ENCODE peak calls at places on chromosomes 13 and 19, in five cellular contexts. One of them, this sample, is unnamed.

GRCh38 chr13:50678464-50679162 is 164.9 kb downstream of the DLEU7 start:
- DNase-seq in aorta: no peak
- DNase-seq in amygdala: no peak
- DNase-seq in activated CD4-positive, alpha-beta T cell treated with anti-CD3 and anti-CD28 coated beads, Interleukin-2, amount 50 U/mL, for 24 hours: no peak
- DNase-seq in mucosa of descending colon: no peak
- DNase-seq in this sample: no peak

GRCh38 chr13:102645701-102646100 is 48.9 kb downstream of the TPP2 start:
- DNase-seq in activated CD4-positive, alpha-beta T cell treated with anti-CD3 and anti-CD28 coated beads, Interleukin-2, amount 50 U/mL, for 24 hours: no peak
- DNase-seq in mucosa of descending colon: no peak
- DNase-seq in aorta: no peak
- DNase-seq in amygdala: no peak
- DNase-seq in this sample: no peak

GRCh38 chr19:18770663-18771327 is 20.3 kb downstream of the COMP start:
- DNase-seq in activated CD4-positive, alpha-beta T cell treated with anti-CD3 and anti-CD28 coated beads, Interleukin-2, amount 50 U/mL, for 24 hours: no peak
- DNase-seq in aorta: no peak
- DNase-seq in amygdala: no peak
- DNase-seq in mucosa of descending colon: no peak
- DNase-seq in this sample: no peak

GRCh38 chr19:52494518-52494917 is 33.0 kb upstream of the ZNF808 start:
- DNase-seq in activated CD4-positive, alpha-beta T cell treated with anti-CD3 and anti-CD28 coated beads, Interleukin-2, amount 50 U/mL, for 24 hours: no peak
- DNase-seq in aorta: no peak
- DNase-seq in mucosa of descending colon: no peak
- DNase-seq in amygdala: no peak
- DNase-seq in this sample: no peak

GRCh38 chr19:19630062-19630414 is 2.0 kb upstream of the LPAR2 start:
- DNase-seq in mucosa of descending colon: no peak
- DNase-seq in activated CD4-positive, alpha-beta T cell treated with anti-CD3 and anti-CD28 coated beads, Interleukin-2, amount 50 U/mL, for 24 hours: no peak
- DNase-seq in amygdala: no peak
- DNase-seq in aorta: no peak
- DNase-seq in this sample: no peak

GRCh38 chr13:103282571-103283450 is 216.6 kb upstream of the SLC10A2 start:
- DNase-seq in amygdala: no peak
- DNase-seq in activated CD4-positive, alpha-beta T cell treated with anti-CD3 and anti-CD28 coated beads, Interleukin-2, amount 50 U/mL, for 24 hours: no peak
- DNase-seq in aorta: no peak
- DNase-seq in mucosa of descending colon: no peak
- DNase-seq in this sample: no peak

GRCh38 chr19:3868770-3869456 is at the start of gene ZFR2:
- DNase-seq in activated CD4-positive, alpha-beta T cell treated with anti-CD3 and anti-CD28 coated beads, Interleukin-2, amount 50 U/mL, for 24 hours: no peak
- DNase-seq in mucosa of descending colon: no peak
- DNase-seq in amygdala: peak; percentile 36
- DNase-seq in aorta: no peak
- DNase-seq in this sample: no peak

GRCh38 chr19:33609353-33609752 is 12.4 kb upstream of the CHST8 start:
- DNase-seq in aorta: no peak
- DNase-seq in mucosa of descending colon: no peak
- DNase-seq in amygdala: no peak
- DNase-seq in activated CD4-positive, alpha-beta T cell treated with anti-CD3 and anti-CD28 coated beads, Interleukin-2, amount 50 U/mL, for 24 hours: no peak
- DNase-seq in this sample: no peak

GRCh38 chr19:46787331-46788100 is 878 bp downstream of the SLC1A5 start:
- DNase-seq in aorta: peak; percentile 72
- DNase-seq in mucosa of descending colon: peak; percentile 66
- DNase-seq in activated CD4-positive, alpha-beta T cell treated with anti-CD3 and anti-CD28 coated beads, Interleukin-2, amount 50 U/mL, for 24 hours: no peak
- DNase-seq in amygdala: no peak
- DNase-seq in this sample: no peak

GRCh38 chr19:48826606-48827020 is 9.7 kb downstream of the HSD17B14 start:
- DNase-seq in amygdala: no peak
- DNase-seq in activated CD4-positive, alpha-beta T cell treated with anti-CD3 and anti-CD28 coated beads, Interleukin-2, amount 50 U/mL, for 24 hours: no peak
- DNase-seq in aorta: no peak
- DNase-seq in mucosa of descending colon: peak; percentile 48
- DNase-seq in this sample: no peak

GRCh38 chr19:38168632-38169031 is 55.4 kb downstream of the DPF1 start:
- DNase-seq in amygdala: no peak
- DNase-seq in mucosa of descending colon: no peak
- DNase-seq in activated CD4-positive, alpha-beta T cell treated with anti-CD3 and anti-CD28 coated beads, Interleukin-2, amount 50 U/mL, for 24 hours: no peak
- DNase-seq in aorta: no peak
- DNase-seq in this sample: no peak

GRCh38 chr19:34573226-34573864 is 91.8 kb downstream of the WTIP start:
- DNase-seq in activated CD4-positive, alpha-beta T cell treated with anti-CD3 and anti-CD28 coated beads, Interleukin-2, amount 50 U/mL, for 24 hours: no peak
- DNase-seq in amygdala: no peak
- DNase-seq in aorta: no peak
- DNase-seq in mucosa of descending colon: no peak
- DNase-seq in this sample: no peak

GRCh38 chr19:19356901-19357566 is 36.4 kb downstream of the MAU2 start:
- DNase-seq in activated CD4-positive, alpha-beta T cell treated with anti-CD3 and anti-CD28 coated beads, Interleukin-2, amount 50 U/mL, for 24 hours: no peak
- DNase-seq in aorta: no peak
- DNase-seq in mucosa of descending colon: no peak
- DNase-seq in amygdala: no peak
- DNase-seq in this sample: no peak

GRCh38 chr19:10291554-10292205 is 1.9 kb downstream of the ICAM5 start:
- DNase-seq in mucosa of descending colon: no peak
- DNase-seq in amygdala: no peak
- DNase-seq in activated CD4-positive, alpha-beta T cell treated with anti-CD3 and anti-CD28 coated beads, Interleukin-2, amount 50 U/mL, for 24 hours: no peak
- DNase-seq in aorta: no peak
- DNase-seq in this sample: no peak

GRCh38 chr19:19027228-19027627 is 6.1 kb downstream of the SUGP2 start:
- DNase-seq in amygdala: no peak
- DNase-seq in mucosa of descending colon: no peak
- DNase-seq in activated CD4-positive, alpha-beta T cell treated with anti-CD3 and anti-CD28 coated beads, Interleukin-2, amount 50 U/mL, for 24 hours: no peak
- DNase-seq in aorta: no peak
- DNase-seq in this sample: no peak

GRCh38 chr13:75415720-75416119 is 66.2 kb downstream of the TBC1D4 start:
- DNase-seq in aorta: no peak
- DNase-seq in mucosa of descending colon: no peak
- DNase-seq in activated CD4-positive, alpha-beta T cell treated with anti-CD3 and anti-CD28 coated beads, Interleukin-2, amount 50 U/mL, for 24 hours: no peak
- DNase-seq in amygdala: no peak
- DNase-seq in this sample: no peak

GRCh38 chr13:30713133-30713532 is 22.2 kb upstream of the ALOX5AP start:
- DNase-seq in aorta: peak; percentile 62
- DNase-seq in activated CD4-positive, alpha-beta T cell treated with anti-CD3 and anti-CD28 coated beads, Interleukin-2, amount 50 U/mL, for 24 hours: no peak
- DNase-seq in mucosa of descending colon: no peak
- DNase-seq in amygdala: no peak
- DNase-seq in this sample: no peak

GRCh38 chr19:18439025-18439909 is 1.3 kb upstream of the ISYNA1 start:
- DNase-seq in aorta: no peak
- DNase-seq in activated CD4-positive, alpha-beta T cell treated with anti-CD3 and anti-CD28 coated beads, Interleukin-2, amount 50 U/mL, for 24 hours: no peak
- DNase-seq in mucosa of descending colon: no peak
- DNase-seq in amygdala: no peak
- DNase-seq in this sample: no peak

GRCh38 chr19:55262359-55262758 is 3.5 kb upstream of the PPP6R1 start:
- DNase-seq in aorta: no peak
- DNase-seq in activated CD4-positive, alpha-beta T cell treated with anti-CD3 and anti-CD28 coated beads, Interleukin-2, amount 50 U/mL, for 24 hours: no peak
- DNase-seq in amygdala: no peak
- DNase-seq in mucosa of descending colon: no peak
- DNase-seq in this sample: no peak

GRCh38 chr19:17216058-17216670 is 1.0 kb downstream of the USE1 start:
- DNase-seq in aorta: peak; percentile 47
- DNase-seq in amygdala: peak; percentile 13
- DNase-seq in mucosa of descending colon: peak; percentile 31
- DNase-seq in activated CD4-positive, alpha-beta T cell treated with anti-CD3 and anti-CD28 coated beads, Interleukin-2, amount 50 U/mL, for 24 hours: no peak
- DNase-seq in this sample: no peak

GRCh38 chr13:100394005-100394695 is 194.4 kb downstream of the GGACT start:
- DNase-seq in aorta: no peak
- DNase-seq in activated CD4-positive, alpha-beta T cell treated with anti-CD3 and anti-CD28 coated beads, Interleukin-2, amount 50 U/mL, for 24 hours: no peak
- DNase-seq in amygdala: no peak
- DNase-seq in mucosa of descending colon: no peak
- DNase-seq in this sample: no peak

GRCh38 chr13:27006519-27007161 is 165.0 kb downstream of the USP12 start:
- DNase-seq in mucosa of descending colon: peak; percentile 66
- DNase-seq in aorta: no peak
- DNase-seq in activated CD4-positive, alpha-beta T cell treated with anti-CD3 and anti-CD28 coated beads, Interleukin-2, amount 50 U/mL, for 24 hours: no peak
- DNase-seq in amygdala: peak; percentile 57
- DNase-seq in this sample: peak; percentile 28

GRCh38 chr19:4052114-4052992 is 14.3 kb downstream of the ZBTB7A start:
- DNase-seq in mucosa of descending colon: peak; percentile 91
- DNase-seq in activated CD4-positive, alpha-beta T cell treated with anti-CD3 and anti-CD28 coated beads, Interleukin-2, amount 50 U/mL, for 24 hours: no peak
- DNase-seq in amygdala: peak; percentile 70
- DNase-seq in aorta: peak; percentile 61
- DNase-seq in this sample: no peak

GRCh38 chr13:75705395-75705794 is 69.3 kb downstream of the LMO7 start:
- DNase-seq in aorta: no peak
- DNase-seq in mucosa of descending colon: no peak
- DNase-seq in activated CD4-positive, alpha-beta T cell treated with anti-CD3 and anti-CD28 coated beads, Interleukin-2, amount 50 U/mL, for 24 hours: no peak
- DNase-seq in amygdala: no peak
- DNase-seq in this sample: no peak

GRCh38 chr13:33381906-33382305 is 96.4 kb upstream of the STARD13 start:
- DNase-seq in activated CD4-positive, alpha-beta T cell treated with anti-CD3 and anti-CD28 coated beads, Interleukin-2, amount 50 U/mL, for 24 hours: no peak
- DNase-seq in aorta: no peak
- DNase-seq in amygdala: no peak
- DNase-seq in mucosa of descending colon: no peak
- DNase-seq in this sample: no peak

GRCh38 chr13:46609052-46609451 is 56.1 kb downstream of the LRCH1 start:
- DNase-seq in aorta: no peak
- DNase-seq in mucosa of descending colon: no peak
- DNase-seq in activated CD4-positive, alpha-beta T cell treated with anti-CD3 and anti-CD28 coated beads, Interleukin-2, amount 50 U/mL, for 24 hours: no peak
- DNase-seq in amygdala: no peak
- DNase-seq in this sample: no peak